ENCODE peak calls at places on chromosomes 5 and 9, in four cellular contexts. H is K562, B is SK-N-SH, Z is OCI-LY7. L is an unnamed sample.
A peak's percentile ranks its signal among the peaks of the same experiment; 100 is the strongest.

GRCh38 chr9:107141967-107142366 is 141.1 kb upstream of the RAD23B start:
- DNase-seq in Z (peak; percentile 8), H (no peak), B (no peak), L (peak; percentile 29)

GRCh38 chr5:52693279-52693678 is 94.4 kb upstream of the ITGA1 start:
- DNase-seq in Z (peak; percentile 0), H (no peak), B (peak; percentile 12), L (peak; percentile 57)

GRCh38 chr5:162529886-162530285 is 462.3 kb downstream of the GABRG2 start:
- DNase-seq in Z (no peak), H (no peak), B (no peak), L (no peak)

GRCh38 chr9:76534031-76534430 is 75.0 kb downstream of the GCNT1 start:
- DNase-seq in B (no peak), H (no peak), Z (no peak), L (no peak)

GRCh38 chr9:107484117-107484723 is 5.3 kb downstream of the KLF4 start:
- DNase-seq in B (peak; percentile 52), Z (peak; percentile 21), H (peak; percentile 50), L (peak; percentile 79)

GRCh38 chr5:149940077-149940574 is 4.5 kb downstream of the PDE6A start:
- DNase-seq in B (no peak), H (peak; percentile 72), Z (no peak), L (no peak)

GRCh38 chr5:11719888-11720481 is 184.3 kb downstream of the CTNND2 start:
- DNase-seq in Z (peak; percentile 69), B (peak; percentile 12), H (no peak), L (peak; percentile 89)

GRCh38 chr5:116454417-116454927 is 120.2 kb downstream of the SEMA6A start:
- DNase-seq in B (peak; percentile 58), H (no peak), Z (no peak), L (no peak)

GRCh38 chr5:9058666-9059065 is 487.2 kb downstream of the SEMA5A start:
- DNase-seq in B (no peak), H (no peak), Z (no peak), L (no peak)

GRCh38 chr9:82057805-82058204 is 69.2 kb downstream of the SPATA31D1 start:
- DNase-seq in B (no peak), H (no peak), Z (peak; percentile 27), L (no peak)

GRCh38 chr9:6413365-6414263 is 615 bp downstream of the UHRF2 start:
- DNase-seq in Z (peak; percentile 71), H (peak; percentile 21), B (peak; percentile 77), L (peak; percentile 61)

GRCh38 chr5:79793722-79794121 is 104.1 kb downstream of the CMYA5 start:
- DNase-seq in H (no peak), B (no peak), Z (no peak), L (no peak)

GRCh38 chr5:172852490-172853354 is 18.7 kb downstream of the ERGIC1 start:
- DNase-seq in Z (no peak), H (no peak), B (no peak), L (no peak)

GRCh38 chr9:129752915-129753724 is at the start of gene PTGES:
- DNase-seq in H (peak; percentile 81), B (peak; percentile 86), Z (no peak), L (peak; percentile 61)

GRCh38 chr9:5620494-5620893 is 8.4 kb upstream of the RIC1 start:
- DNase-seq in B (no peak), H (no peak), Z (no peak), L (no peak)

GRCh38 chr9:98191615-98192502 is 578 bp downstream of the CORO2A start:
- DNase-seq in Z (peak; percentile 26), H (peak; percentile 64), B (peak; percentile 77), L (peak; percentile 60)

GRCh38 chr5:72079288-72079687 is 28.0 kb upstream of the MAP1B start:
- DNase-seq in B (no peak), Z (no peak), H (peak; percentile 41), L (peak; percentile 65)

GRCh38 chr5:124274949-124275348 is 471.5 kb downstream of the ZNF608 start:
- DNase-seq in H (no peak), B (no peak), Z (no peak), L (no peak)

GRCh38 chr5:115463985-115464384 is 80.6 kb downstream of the FEM1C start:
- DNase-seq in Z (no peak), B (no peak), H (peak; percentile 18), L (no peak)

GRCh38 chr5:10756539-10756938 is 4.5 kb downstream of the DAP start:
- DNase-seq in H (no peak), Z (no peak), B (no peak), L (no peak)

GRCh38 chr9:75088646-75089368 is 493 bp downstream of the OSTF1 start:
- DNase-seq in Z (peak; percentile 76), B (peak; percentile 58), H (peak; percentile 46), L (peak; percentile 73)

GRCh38 chr5:34570143-34570542 is 86.0 kb upstream of the RAI14 start:
- DNase-seq in B (no peak), Z (no peak), H (no peak), L (no peak)

GRCh38 chr9:87500491-87500890 is 2.8 kb downstream of the DAPK1 start:
- DNase-seq in Z (no peak), B (peak; percentile 38), H (no peak), L (no peak)

GRCh38 chr9:87498816-87499454 is 1.3 kb downstream of the DAPK1 start:
- DNase-seq in H (peak; percentile 23), B (peak; percentile 49), Z (no peak), L (peak; percentile 38)

GRCh38 chr9:87498046-87498815 is 564 bp downstream of the DAPK1 start:
- DNase-seq in B (peak; percentile 89), H (peak; percentile 55), Z (no peak), L (peak; percentile 79)

GRCh38 chr9:87500894-87501656 is 3.4 kb downstream of the DAPK1 start:
- DNase-seq in Z (no peak), H (no peak), B (no peak), L (no peak)

GRCh38 chr9:87499455-87500015 is 1.9 kb downstream of the DAPK1 start:
- DNase-seq in Z (no peak), B (no peak), H (no peak), L (no peak)
- H3K4me3 ChIP-seq in Z (no peak overlapping the region), B (no peak overlapping the region), H (peak overlapping the region; percentile 50), L (peak overlapping the region; percentile 91)

GRCh38 chr5:56711191-56711590 is 104.2 kb upstream of the MAP3K1 start:
- DNase-seq in Z (no peak), B (no peak), H (no peak), L (no peak)
- H2AFZ ChIP-seq in Z (no peak overlapping the region), B (no peak overlapping the region), H (no peak overlapping the region), L (no peak overlapping the region)

DNA sequence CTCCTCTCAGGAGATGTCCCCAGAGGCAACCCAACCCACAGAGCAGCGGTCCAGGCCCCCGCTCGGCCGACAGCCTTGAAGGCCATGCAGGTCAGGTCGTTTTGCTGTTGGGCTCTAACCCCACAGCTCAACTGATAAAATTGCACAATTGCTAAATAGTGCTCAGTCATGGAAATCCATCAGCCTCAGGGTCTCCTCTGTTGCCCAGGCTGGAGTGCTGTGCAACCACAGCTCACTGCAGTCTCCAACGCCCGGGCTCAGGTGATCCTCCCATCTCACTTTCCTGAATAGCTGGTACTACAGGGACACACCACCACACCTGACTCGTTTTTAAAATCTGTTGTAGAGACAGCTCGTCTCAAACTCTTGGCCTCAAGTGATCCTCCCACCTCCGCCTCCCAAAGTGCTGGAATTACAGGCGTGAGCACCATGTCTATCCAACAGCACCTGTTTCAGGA is 18.3 kb downstream of the BRD3OS start:
- DNase-seq in B (no peak), H (no peak), Z (no peak), L (no peak)
- H3K4me3 ChIP-seq in B (no peak overlapping the region), H (no peak overlapping the region), Z (no peak overlapping the region), L (no peak overlapping the region)

DNA sequence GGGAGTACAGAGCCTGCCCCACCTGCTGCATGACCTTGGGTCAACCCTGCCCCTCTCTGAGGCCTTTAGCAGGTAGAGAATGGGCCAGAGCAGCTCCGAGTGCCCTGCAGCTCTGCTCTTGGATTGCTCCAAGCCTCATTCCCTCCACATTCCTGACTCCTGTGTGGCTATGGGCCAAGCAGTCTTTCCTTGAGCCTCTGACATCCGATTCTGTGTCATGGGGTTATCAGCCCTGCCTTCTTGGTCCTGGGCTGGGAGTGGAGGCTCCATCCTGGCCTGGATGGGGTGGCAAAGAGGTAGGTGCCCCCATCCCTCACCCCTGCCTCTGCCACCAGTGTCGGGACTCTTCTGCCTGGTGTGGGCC is 13.7 kb downstream of the FPGS start:
- DNase-seq in Z (no peak), H (no peak), B (no peak), L (no peak)
- H2AFZ ChIP-seq in Z (no peak overlapping the region), H (no peak overlapping the region), B (no peak overlapping the region), L (no peak overlapping the region)

L was measured in GM23338.